ENCODE peak calls at places on chromosomes 5 and 9, in seven cellular contexts. V is stimulated activated CD4-positive, alpha-beta T cell treated with anti-CD3 and anti-CD28 coated beads, Interleukin-1b, Interleukin-23, amount 100 ng/mL, for 1 hour; N is left ventricle myocardium inferior; I is NCI-H510A; K is transverse colon; L is Daoy; O is neural crest cell. W is an unnamed sample.

GRCh38 chr5:2370626-2371418 is 380.7 kb downstream of the IRX2 start:
- DNase-seq in I (no peak), N (no peak), L (no peak), K (no peak), V (no peak), O (no peak), W (no peak)

GRCh38 chr5:88729476-88730182 is 153.4 kb downstream of the MEF2C start:
- DNase-seq in N (peak; percentile 15), I (peak; percentile 33), L (peak; percentile 73), K (peak; percentile 77), V (peak; percentile 33), O (peak; percentile 63), W (peak; percentile 4)

GRCh38 chr5:3701694-3702093 is 106.1 kb downstream of the IRX1 start:
- DNase-seq in I (no peak), L (no peak), V (no peak), N (no peak), K (no peak), O (no peak), W (no peak)

GRCh38 chr9:130866474-130866965 is 30.1 kb downstream of the QRFP start:
- DNase-seq in K (peak; percentile 86), N (no peak), O (peak; percentile 86), I (peak; percentile 59), L (peak; percentile 87), V (peak; percentile 28), W (peak; percentile 24)

GRCh38 chr9:115109486-115109885 is 8.5 kb downstream of the TNC start:
- DNase-seq in V (no peak), I (no peak), L (peak; percentile 53), K (no peak), O (no peak), N (no peak), W (no peak)

GRCh38 chr5:10553476-10553875 is 10.4 kb upstream of the ANKRD33B start:
- DNase-seq in N (no peak), L (no peak), K (no peak), I (no peak), V (no peak), O (no peak), W (no peak)

GRCh38 chr5:168585119-168585912 is 6.1 kb upstream of the PANK3 start:
- DNase-seq in V (no peak), K (no peak), L (no peak), O (no peak), N (no peak), I (no peak), W (no peak)

GRCh38 chr9:97553141-97553540 is 51.7 kb downstream of the TMOD1 start:
- DNase-seq in V (no peak), O (no peak), K (no peak), L (no peak), N (no peak), I (no peak), W (no peak)

GRCh38 chr5:138230261-138230660 is 17.1 kb upstream of the CDC23 start:
- DNase-seq in I (no peak), L (peak; percentile 72), K (no peak), N (peak; percentile 37), V (no peak), O (no peak), W (no peak)

GRCh38 chr9:18520395-18520794 is 46.4 kb downstream of the ADAMTSL1 start:
- DNase-seq in I (no peak), V (no peak), K (no peak), O (no peak), N (no peak), L (no peak), W (no peak)

GRCh38 chr5:143562935-143563334 is 159.4 kb upstream of the NR3C1 start:
- DNase-seq in I (peak; percentile 36), L (peak; percentile 74), V (no peak), O (no peak), K (no peak), N (no peak), W (no peak)

GRCh38 chr9:14961372-14962068 is 51.3 kb upstream of the FREM1 start:
- DNase-seq in N (no peak), I (no peak), O (no peak), K (peak; percentile 34), V (no peak), L (peak; percentile 23), W (no peak)

GRCh38 chr9:133782157-133783130 is 44.3 kb upstream of the SARDH start:
- DNase-seq in V (peak; percentile 40), O (peak; percentile 86), L (peak; percentile 74), K (peak; percentile 76), N (peak; percentile 61), I (peak; percentile 13), W (no peak)

GRCh38 chr9:85041737-85042136 is 372.2 kb downstream of the NTRK2 start:
- DNase-seq in K (no peak), V (no peak), N (peak; percentile 15), O (no peak), I (no peak), L (no peak), W (no peak)

GRCh38 chr5:176899946-176900782 is 1.0 kb upstream of the HK3 start:
- DNase-seq in V (no peak), N (no peak), L (no peak), I (no peak), O (no peak), K (no peak), W (no peak)

W was measured in NCI-H2107.